ENCODE peak calls at places on chromosomes 7 and 10, in five cellular contexts. J is GM19239; H is AG20443; R is kidney epithelial cell; T is stimulated activated CD8-positive, alpha-beta memory T cell treated with anti-CD3 and anti-CD28 coated beads, Interleukin-7, amount 100 ng/mL, for 24 hours. D is an unnamed sample.

GRCh38 chr7:23334482-23335056 is 35.4 kb downstream of the MALSU1 start:
- DNase-seq in H (peak; percentile 78), T (no peak), J (no peak), R (peak; percentile 93), D (no peak)

GRCh38 chr7:1235501-1236131 is 2.9 kb downstream of the UNCX start:
- DNase-seq in T (no peak), R (no peak), H (no peak), J (no peak), D (no peak)

GRCh38 chr10:122140941-122141623 is 130.0 kb upstream of the BTBD16 start:
- DNase-seq in J (no peak), T (no peak), H (peak; percentile 90), R (peak; percentile 88), D (peak; percentile 91)

GRCh38 chr7:38178695-38179344 is 775 bp downstream of the STARD3NL start:
- DNase-seq in T (no peak), J (no peak), H (no peak), R (no peak), D (no peak)

GRCh38 chr10:132452651-132453469 is 55.9 kb downstream of the PWWP2B start:
- DNase-seq in H (peak; percentile 96), R (peak; percentile 32), T (peak; percentile 78), J (peak; percentile 99), D (peak; percentile 93)

GRCh38 chr10:75556320-75556719 is 124.9 kb downstream of the LRMDA start:
- DNase-seq in H (no peak), T (no peak), J (no peak), R (no peak), D (no peak)

GRCh38 chr10:70552585-70552984 is 50.0 kb downstream of the PRF1 start:
- DNase-seq in H (no peak), R (no peak), T (no peak), J (no peak), D (no peak)

GRCh38 chr7:50349963-50350944 is 45.7 kb downstream of the IKZF1 start:
- DNase-seq in R (no peak), J (peak; percentile 34), H (no peak), T (no peak), D (no peak)

GRCh38 chr10:86594535-86594934 is 59.8 kb upstream of the OPN4 start:
- DNase-seq in J (no peak), R (no peak), T (no peak), H (no peak), D (no peak)

GRCh38 chr7:30263090-30263710 is 21.2 kb upstream of the ZNRF2 start:
- DNase-seq in J (no peak), H (no peak), R (no peak), T (no peak), D (no peak)

GRCh38 chr7:123283373-123283772 is 83.6 kb upstream of the SLC13A1 start:
- DNase-seq in H (no peak), R (no peak), T (no peak), J (no peak), D (no peak)

GRCh38 chr10:21985541-21985940 is 18.0 kb downstream of the DNAJC1 start:
- DNase-seq in J (no peak), H (peak; percentile 13), R (no peak), T (no peak), D (no peak)

GRCh38 chr10:73495884-73496674 is at the start of gene PPP3CB:
- DNase-seq in T (peak; percentile 83), R (peak; percentile 72), J (peak; percentile 72), H (peak; percentile 97), D (peak; percentile 92)

GRCh38 chr7:23184291-23184690 is 2.4 kb downstream of the NUP42 start:
- DNase-seq in J (no peak), T (no peak), R (no peak), H (no peak), D (no peak)

GRCh38 chr7:157627646-157628045 is 290.8 kb downstream of the DNAJB6 start:
- DNase-seq in R (no peak), J (no peak), T (no peak), H (no peak), D (no peak)

GRCh38 chr10:77391605-77392235 is 245.9 kb downstream of the KCNMA1 start:
- DNase-seq in T (peak; percentile 2), R (no peak), J (no peak), H (peak; percentile 82), D (peak; percentile 92)

GRCh38 chr7:1950623-1951523 is 280.8 kb downstream of the ELFN1 start:
- DNase-seq in T (no peak), R (no peak), J (no peak), H (peak; percentile 61), D (no peak)

GRCh38 chr10:72653383-72654096 is 27.7 kb upstream of the MICU1 start:
- DNase-seq in R (no peak), H (no peak), T (no peak), J (no peak), D (no peak)

GRCh38 chr10:43322769-43323168 is 48.7 kb upstream of the FXYD4 start:
- DNase-seq in T (peak; percentile 79), J (peak; percentile 51), H (peak; percentile 79), R (peak; percentile 56), D (peak; percentile 95)

GRCh38 chr7:902996-903395 is 26.6 kb downstream of the GET4 start:
- DNase-seq in T (no peak), H (no peak), J (no peak), R (no peak), D (no peak)

GRCh38 chr10:42551582-42552187 is 86.7 kb downstream of the ZNF33B start:
- DNase-seq in T (no peak), J (no peak), R (no peak), H (no peak), D (peak; percentile 56)

GRCh38 chr10:77576007-77576367 is 61.6 kb downstream of the KCNMA1 start:
- DNase-seq in T (no peak), H (no peak), R (no peak), J (no peak), D (no peak)

GRCh38 chr10:133166828-133167692 is 7.0 kb downstream of the KNDC1 start:
- DNase-seq in T (no peak), H (no peak), R (no peak), J (no peak), D (peak; percentile 54)

GRCh38 chr7:1050956-1051690 is 6.8 kb downstream of the GPR146 start:
- DNase-seq in H (no peak), T (no peak), R (no peak), J (no peak), D (no peak)

GRCh38 chr7:70595741-70596574 is 536.0 kb upstream of the GALNT17 start:
- DNase-seq in T (no peak), R (no peak), J (no peak), H (peak; percentile 63), D (no peak)

GRCh38 chr7:114922151-114922651 is 307 bp downstream of the MDFIC start:
- DNase-seq in R (no peak), J (no peak), H (peak; percentile 88), T (peak; percentile 29), D (peak; percentile 82)

GRCh38 chr7:68146970-68147369 is 1150.3 kb downstream of the TYW1 start:
- DNase-seq in H (no peak), J (no peak), T (no peak), R (no peak), D (no peak)

GRCh38 chr7:102287465-102288146 is 938 bp downstream of the SH2B2 start:
- DNase-seq in J (no peak), R (no peak), H (peak; percentile 69), T (no peak), D (peak; percentile 69)

GRCh38 chr10:34251177-34251576 is 563.9 kb downstream of the PARD3 start:
- DNase-seq in J (no peak), R (no peak), H (no peak), T (no peak), D (no peak)

GRCh38 chr7:40418983-40419382 is 284.2 kb downstream of the SUGCT start:
- DNase-seq in R (no peak), H (no peak), T (no peak), J (no peak), D (no peak)

GRCh38 chr7:84027678-84028077 is 166.9 kb downstream of the SEMA3A start:
- DNase-seq in J (no peak), H (no peak), T (no peak), R (no peak), D (no peak)

GRCh38 chr7:95342642-95343252 is 18.4 kb upstream of the PON1 start:
- DNase-seq in T (no peak), J (no peak), R (no peak), H (no peak), D (no peak)

GRCh38 chr10:26311383-26311940 is 94.9 kb downstream of the GAD2 start:
- DNase-seq in R (no peak), J (no peak), H (no peak), T (no peak), D (no peak)

GRCh38 chr7:158239290-158239981 is 348.2 kb downstream of the PTPRN2 start:
- DNase-seq in J (no peak), R (no peak), H (no peak), T (no peak), D (no peak)

GRCh38 chr7:47474937-47475879 is 106.7 kb downstream of the TNS3 start:
- DNase-seq in R (peak; percentile 97), H (peak; percentile 97), J (peak; percentile 49), T (no peak), D (peak; percentile 83)

GRCh38 chr7:128115326-128115820 is 84.1 kb upstream of the LRRC4 start:
- DNase-seq in H (peak; percentile 49), T (no peak), R (no peak), J (no peak), D (no peak)

GRCh38 chr7:148153611-148154010 is 437.0 kb upstream of the C7orf33 start:
- DNase-seq in J (no peak), T (no peak), H (no peak), R (no peak), D (peak; percentile 61)

GRCh38 chr10:5965266-5965665 is 12.1 kb downstream of the IL15RA start:
- DNase-seq in R (no peak), T (no peak), H (no peak), J (no peak), D (peak; percentile 33)

GRCh38 chr7:21704362-21704761 is 161.5 kb downstream of the DNAH11 start:
- DNase-seq in R (no peak), T (no peak), H (no peak), J (no peak), D (no peak)